ENCODE peak calls at places on chromosome 14, in four cellular contexts. J, Z, D and X are unnamed samples.

GRCh38 chr14:53411110-53411509 is 258.0 kb upstream of the DDHD1 start:
- DNase-seq in J (no peak), D (no peak), Z (no peak), X (no peak)

GRCh38 chr14:102323102-102323501 is 3.6 kb downstream of the ZNF839 start:
- DNase-seq in D (peak), Z (peak), J (no peak), X (no peak)

GRCh38 chr14:65243766-65244442 is 141.6 kb upstream of the MAX start:
- DNase-seq in Z (peak), J (no peak), D (no peak), X (no peak)

GRCh38 chr14:71403673-71404072 is 496.4 kb downstream of the PCNX1 start:
- DNase-seq in D (no peak), Z (no peak), J (no peak), X (no peak)

GRCh38 chr14:56608682-56609081 is 29.1 kb downstream of the TMEM260 start:
- DNase-seq in D (peak), Z (no peak), J (no peak), X (no peak)

GRCh38 chr14:95190857-95191256 is 33.5 kb upstream of the DICER1 start:
- DNase-seq in Z (no peak), D (no peak), J (no peak), X (no peak)

GRCh38 chr14:71113376-71113775 is 206.1 kb downstream of the PCNX1 start:
- DNase-seq in D (no peak), J (no peak), Z (no peak), X (no peak)

GRCh38 chr14:95486875-95487668 is 29.4 kb downstream of the SYNE3 start:
- DNase-seq in Z (no peak), J (peak), D (no peak), X (no peak)

GRCh38 chr14:34699873-34700621 is 14.3 kb downstream of the CFL2 start:
- DNase-seq in J (peak), D (peak), Z (no peak), X (no peak)

GRCh38 chr14:90805662-90806548 is 10.3 kb downstream of the TTC7B start:
- DNase-seq in J (no peak), Z (no peak), D (no peak), X (no peak)

GRCh38 chr14:104290058-104290667 is 151.8 kb downstream of the KIF26A start:
- DNase-seq in J (no peak), Z (peak), D (no peak), X (no peak)

GRCh38 chr14:32468955-32469354 is 139.9 kb downstream of the AKAP6 start:
- DNase-seq in Z (no peak), J (no peak), D (peak), X (no peak)

GRCh38 chr14:50047274-50047676 is 69.1 kb downstream of the VCPKMT start:
- DNase-seq in J (no peak), D (no peak), Z (no peak), X (no peak)

GRCh38 chr14:94614802-94615201 is 2.6 kb downstream of the SERPINA3 start:
- DNase-seq in D (no peak), Z (no peak), J (no peak), X (no peak)

GRCh38 chr14:104437703-104438102 is 141.9 kb upstream of the C14orf180 start:
- DNase-seq in D (no peak), J (no peak), Z (no peak), X (no peak)

GRCh38 chr14:42192659-42193425 is 586.2 kb downstream of the LRFN5 start:
- DNase-seq in J (no peak), Z (no peak), D (peak), X (no peak)

GRCh38 chr14:100375273-100375962 is 52.3 kb downstream of the SLC25A47 start:
- DNase-seq in Z (peak), J (peak), D (peak), X (no peak)

GRCh38 chr14:105855893-105856675 is 329.7 kb downstream of the TMEM121 start:
- DNase-seq in D (no peak), Z (peak), J (no peak), X (no peak)

GRCh38 chr14:94458558-94459200 is 6.1 kb upstream of the SERPINA11 start:
- DNase-seq in D (no peak), Z (no peak), J (no peak), X (no peak)

GRCh38 chr14:21107360-21107781 is 6.5 kb downstream of the TMEM253 start:
- DNase-seq in J (no peak), D (no peak), Z (no peak), X (no peak)

GRCh38 chr14:23895480-23895879 is 58.1 kb upstream of the DHRS4 start:
- DNase-seq in D (no peak), Z (no peak), J (no peak), X (no peak)

GRCh38 chr14:57382283-57382682 is 8.1 kb upstream of the NAA30 start:
- DNase-seq in D (peak), Z (no peak), J (no peak), X (no peak)

GRCh38 chr14:74501135-74501614 is 7.6 kb downstream of the ISCA2 start:
- DNase-seq in Z (peak), J (peak), D (peak), X (peak)

GRCh38 chr14:47539065-47539464 is 136.3 kb downstream of the MDGA2 start:
- DNase-seq in Z (no peak), J (peak), D (no peak), X (peak)

GRCh38 chr14:56112781-56113180 is 5.4 kb upstream of the PELI2 start:
- DNase-seq in D (no peak), J (no peak), Z (no peak), X (no peak)

GRCh38 chr14:68521557-68521901 is 271.3 kb downstream of the ZFP36L1 start:
- DNase-seq in J (no peak), Z (no peak), D (no peak), X (no peak)

GRCh38 chr14:93014038-93015023 is 91.4 kb downstream of the CHGA start:
- DNase-seq in J (no peak), Z (no peak), D (no peak), X (no peak)

GRCh38 chr14:71733210-71733883 is 198.9 kb upstream of the RGS6 start:
- DNase-seq in Z (no peak), D (peak), J (no peak), X (no peak)